ENCODE peak calls at places on chromosomes 5 and 9, in five cellular contexts. G is fibroblast of lung, S is IMR-90, Q is mammary epithelial cell, U is neuronal stem cell. N is an unnamed sample.

GRCh38 chr5:39315995-39316394 is 48.3 kb downstream of the C9 start:
- DNase-seq in G (no peak), S (no peak), Q (no peak), U (no peak), N (no peak)

GRCh38 chr9:87498046-87498815 is 564 bp downstream of the DAPK1 start:
- DNase-seq in G (peak; percentile 56), S (no peak), Q (peak; percentile 53), U (peak; percentile 66), N (peak; percentile 57)

GRCh38 chr9:89078860-89079259 is 87.6 kb downstream of the S1PR3 start:
- DNase-seq in G (peak; percentile 64), S (peak; percentile 57), Q (no peak), U (no peak), N (peak; percentile 86)

GRCh38 chr9:12723409-12724028 is 30.3 kb downstream of the TYRP1 start:
- DNase-seq in G (no peak), S (peak; percentile 40), Q (peak; percentile 30), U (no peak), N (peak; percentile 40)

GRCh38 chr5:103409013-103409670 is 150.6 kb downstream of the MACIR start:
- DNase-seq in G (no peak), S (no peak), Q (no peak), U (no peak), N (no peak)

GRCh38 chr5:82560546-82560945 is 282.4 kb upstream of the RPS23 start:
- DNase-seq in G (no peak), S (no peak), Q (no peak), U (no peak), N (no peak)

GRCh38 chr5:33969572-33970452 is 14.7 kb downstream of the SLC45A2 start:
- DNase-seq in G (peak; percentile 55), S (peak; percentile 71), Q (peak; percentile 40), U (peak; percentile 36), N (peak; percentile 47)

GRCh38 chr5:116553366-116553765 is 21.3 kb downstream of the SEMA6A start:
- DNase-seq in G (no peak), S (no peak), Q (no peak), U (peak; percentile 62), N (no peak)

GRCh38 chr5:82225525-82226172 is 52.5 kb downstream of the RPS23 start:
- DNase-seq in G (peak; percentile 40), S (peak; percentile 85), Q (peak; percentile 60), U (peak; percentile 71), N (peak; percentile 78)

GRCh38 chr9:36731068-36731467 is 158.4 kb downstream of the MELK start:
- DNase-seq in G (no peak), S (no peak), Q (no peak), U (no peak), N (no peak)

GRCh38 chr9:99135498-99135897 is 30.6 kb downstream of the TGFBR1 start:
- DNase-seq in G (peak; percentile 8), S (no peak), Q (no peak), U (no peak), N (no peak)

GRCh38 chr9:134560206-134560605 is 81.4 kb upstream of the COL5A1 start:
- DNase-seq in G (no peak), S (no peak), Q (no peak), U (no peak), N (no peak)

GRCh38 chr9:117435630-117436261 is 20.9 kb upstream of the ASTN2 start:
- DNase-seq in G (no peak), S (no peak), Q (no peak), U (no peak), N (no peak)

GRCh38 chr9:131734165-131734610 is 5.7 kb downstream of the RAPGEF1 start:
- DNase-seq in G (peak; percentile 30), S (no peak), Q (peak; percentile 33), U (no peak), N (peak; percentile 48)

GRCh38 chr5:85077581-85077980 is 692.9 kb upstream of the EDIL3 start:
- DNase-seq in G (no peak), S (no peak), Q (no peak), U (no peak), N (no peak)

GRCh38 chr9:79687131-79687447 is 115.3 kb downstream of the TLE4 start:
- DNase-seq in G (peak; percentile 34), S (no peak), Q (no peak), U (no peak), N (no peak)

GRCh38 chr5:26986985-26987384 is 51.4 kb downstream of the CDH9 start:
- DNase-seq in G (no peak), S (no peak), Q (no peak), U (no peak), N (no peak)

DNA sequence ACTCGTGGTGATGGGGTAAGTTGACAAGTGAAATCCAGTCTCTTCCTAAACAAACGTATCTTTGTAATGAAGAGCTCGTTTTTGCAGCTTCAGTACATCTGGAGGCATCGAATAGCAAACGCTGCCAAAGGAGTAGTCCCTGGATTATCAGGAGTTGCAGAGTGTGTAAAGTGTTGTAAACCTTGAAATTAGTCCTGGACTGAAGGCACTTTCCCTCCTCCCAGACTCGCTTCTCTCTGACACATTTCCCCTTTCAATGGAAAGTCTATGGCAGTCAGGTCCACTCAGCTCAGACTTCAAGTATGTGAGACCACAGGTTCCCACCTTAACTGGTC is 1.5 kb upstream of the PBX3 start:
- DNase-seq in G (no peak), S (no peak), Q (no peak), U (no peak), N (no peak)
- H3K9ac ChIP-seq in G (no peak overlapping the region), S (no peak overlapping the region), Q (no peak overlapping the region), U (no peak overlapping the region), N (no peak overlapping the region)

GRCh38 chr5:135391123-135391868 is 7.7 kb downstream of the MACROH2A1 start:
- DNase-seq in G (peak; percentile 98), S (peak; percentile 95), Q (peak; percentile 84), U (no peak), N (no peak)
- H3K9ac ChIP-seq in G (no peak overlapping the region), S (peak overlapping the region; percentile 3), Q (no peak overlapping the region), U (no peak overlapping the region), N (no peak overlapping the region)

DNA sequence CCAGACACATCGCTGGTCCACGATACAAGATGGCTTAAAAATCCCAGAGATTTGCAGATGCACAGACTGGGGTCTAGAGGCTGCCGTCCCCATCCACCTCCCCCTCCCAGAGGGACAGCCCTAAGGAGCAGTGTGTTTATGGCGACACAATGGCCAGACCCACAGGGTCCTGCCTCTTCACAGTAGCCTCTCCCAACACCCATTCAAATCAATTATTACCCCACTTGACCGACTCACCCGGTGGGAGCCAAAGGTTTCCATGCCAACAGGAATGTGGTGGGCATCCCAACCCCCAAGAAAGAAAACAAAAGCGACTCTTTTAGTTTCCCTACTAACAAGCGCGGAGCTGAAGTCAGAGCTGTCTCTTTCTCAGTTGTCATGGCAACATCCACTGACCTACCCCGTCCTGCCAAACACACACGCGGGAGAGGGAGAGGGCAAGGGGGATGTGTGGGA is 209.0 kb downstream of the TTLL11 start:
- DNase-seq in G (no peak), S (no peak), Q (no peak), U (peak; percentile 87), N (no peak)
- H3K9ac ChIP-seq in G (no peak overlapping the region), S (no peak overlapping the region), Q (no peak overlapping the region), U (no peak overlapping the region), N (no peak overlapping the region)

DNA sequence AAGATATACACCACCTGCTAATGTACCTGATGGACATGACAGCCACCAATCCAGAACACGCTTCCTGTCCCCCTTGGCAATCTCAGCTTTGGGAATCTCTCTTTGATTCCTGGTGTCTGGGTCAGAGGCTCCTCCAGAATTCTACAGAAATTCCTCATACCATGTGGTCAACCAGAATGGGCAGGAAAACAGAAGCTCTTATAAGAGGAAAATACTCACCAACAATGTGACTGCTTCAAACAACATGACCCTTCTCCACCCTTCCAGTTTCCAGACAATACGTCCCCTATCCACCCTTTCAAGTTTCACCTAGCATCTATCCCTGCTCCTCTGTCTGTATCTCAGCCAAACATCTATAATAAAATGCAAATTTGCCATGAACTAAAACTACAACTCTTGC is 247.2 kb downstream of the DENND1A start:
- DNase-seq in G (no peak), S (no peak), Q (no peak), U (no peak), N (no peak)
- H3K9ac ChIP-seq in G (no peak overlapping the region), S (no peak overlapping the region), Q (no peak overlapping the region), U (no peak overlapping the region), N (no peak overlapping the region)

GRCh38 chr9:8332296-8332695 is 532.7 kb upstream of the DMAC1 start:
- DNase-seq in G (peak; percentile 38), S (no peak), Q (no peak), U (no peak), N (no peak)
- H3K9ac ChIP-seq in G (no peak overlapping the region), S (no peak overlapping the region), Q (no peak overlapping the region), U (no peak overlapping the region), N (no peak overlapping the region)

GRCh38 chr5:92380069-92380770 is 997.1 kb upstream of the ARRDC3 start:
- DNase-seq in G (peak; percentile 40), S (peak; percentile 11), Q (peak; percentile 23), U (no peak), N (peak; percentile 15)
- H3K9ac ChIP-seq in G (no peak overlapping the region), S (no peak overlapping the region), Q (no peak overlapping the region), U (no peak overlapping the region), N (no peak overlapping the region)

GRCh38 chr5:154385236-154385512 is 60.6 kb upstream of the SAP30L start:
- DNase-seq in G (no peak), S (no peak), Q (no peak), U (no peak), N (no peak)
- H3K9ac ChIP-seq in G (no peak overlapping the region), S (no peak overlapping the region), Q (no peak overlapping the region), U (no peak overlapping the region), N (no peak overlapping the region)